ENCODE peak calls at places on chromosome 3, in eight cellular contexts. K is GM03348; W is activated gamma-delta T cell treated with anti-CD3 and anti-CD28 coated beads, Interleukin-2, amount 50 U/mL, for 16 hours; Z is T-helper 1 cell; O is SK-MEL-5; T is RPMI8226; G is iPS DF 6.9; M is H54. P is an unnamed sample.

GRCh38 chr3:50525987-50526386 is 22.6 kb upstream of the CACNA2D2 start:
- DNase-seq in K (peak; percentile 65), W (no peak), Z (no peak), O (peak; percentile 25), T (peak; percentile 88), G (peak; percentile 66), M (peak; percentile 99), P (peak; percentile 12)

GRCh38 chr3:14370719-14371572 is 31.5 kb upstream of the SLC6A6 start:
- DNase-seq in K (no peak), W (no peak), Z (no peak), O (no peak), T (no peak), G (no peak), M (no peak), P (no peak)

GRCh38 chr3:49357466-49358216 is 512 bp downstream of the GPX1 start:
- DNase-seq in K (peak; percentile 87), W (peak; percentile 20), Z (peak; percentile 25), O (no peak), T (no peak), G (no peak), M (peak; percentile 51), P (peak; percentile 82)

GRCh38 chr3:122987231-122987630 is 40.3 kb downstream of the SEMA5B start:
- DNase-seq in K (no peak), W (no peak), Z (no peak), O (no peak), T (no peak), G (no peak), M (no peak), P (no peak)

GRCh38 chr3:46538803-46539442 is 27.2 kb downstream of the LRRC2 start:
- DNase-seq in K (peak; percentile 78), W (peak; percentile 73), Z (peak; percentile 70), O (no peak), T (peak; percentile 96), G (no peak), M (peak; percentile 30), P (peak; percentile 22)

GRCh38 chr3:46386206-46386605 is 15.5 kb downstream of the CCR5 start:
- DNase-seq in K (no peak), W (no peak), Z (no peak), O (peak; percentile 47), T (peak; percentile 92), G (no peak), M (peak; percentile 35), P (peak; percentile 54)

GRCh38 chr3:13590841-13591515 is 42.1 kb downstream of the FBLN2 start:
- DNase-seq in K (no peak), W (no peak), Z (no peak), O (no peak), T (no peak), G (no peak), M (no peak), P (no peak)

GRCh38 chr3:165532851-165533250 is 304.4 kb downstream of the BCHE start:
- DNase-seq in K (no peak), W (no peak), Z (no peak), O (no peak), T (no peak), G (no peak), M (no peak), P (no peak)

GRCh38 chr3:114839476-114839875 is 307.6 kb downstream of the ZBTB20 start:
- DNase-seq in K (peak; percentile 6), W (no peak), Z (no peak), O (no peak), T (no peak), G (no peak), M (no peak), P (peak; percentile 34)

GRCh38 chr3:140224307-140224706 is 289.3 kb downstream of the CLSTN2 start:
- DNase-seq in K (no peak), W (no peak), Z (no peak), O (no peak), T (no peak), G (no peak), M (no peak), P (no peak)

P was measured in kidney glomerular epithelial cell.